ENCODE peak calls at places on chromosomes 11 and 22, in four cellular contexts. R, J, T and Q are unnamed samples.
A peak's percentile ranks its signal among the peaks of the same experiment; 100 is the strongest.

GRCh38 chr11:3128356-3129180 is 36.5 kb downstream of the OSBPL5 start:
- DNase-seq in R (peak; percentile 71), J (no peak), T (peak; percentile 59), Q (peak; percentile 60)

GRCh38 chr11:72456651-72457050 is 22.3 kb upstream of the CLPB start:
- DNase-seq in T (no peak), R (no peak), J (no peak), Q (no peak)

GRCh38 chr11:69131644-69132300 is 24.0 kb upstream of the SMIM38 start:
- DNase-seq in T (peak; percentile 55), J (peak; percentile 80), R (peak; percentile 92), Q (peak; percentile 85)

GRCh38 chr22:37334461-37334858 is 52.2 kb downstream of the CYTH4 start:
- DNase-seq in J (no peak), R (peak; percentile 46), T (no peak), Q (no peak)

GRCh38 chr11:1473786-1474185 is 12.8 kb downstream of the MOB2 start:
- DNase-seq in J (no peak), T (peak; percentile 68), R (peak; percentile 52), Q (peak; percentile 67)

GRCh38 chr11:106082096-106082495 is 4.6 kb downstream of the AASDHPPT start:
- DNase-seq in J (no peak), T (no peak), R (no peak), Q (no peak)

GRCh38 chr11:118152020-118152551 is 537 bp downstream of the SCN4B start:
- DNase-seq in T (no peak), R (peak; percentile 80), J (no peak), Q (peak; percentile 60)

GRCh38 chr11:69462106-69463045 is 19.1 kb upstream of the LINC01488 start:
- DNase-seq in T (peak; percentile 64), R (peak; percentile 66), J (peak; percentile 43), Q (peak; percentile 52)

GRCh38 chr22:37681556-37682049 is 4.5 kb upstream of the NOL12 start:
- DNase-seq in R (peak; percentile 95), T (peak; percentile 87), J (peak; percentile 85), Q (peak; percentile 85)

GRCh38 chr11:67638535-67639437 is 777 bp downstream of the TBX10 start:
- DNase-seq in R (peak; percentile 62), J (no peak), T (no peak), Q (peak; percentile 65)

GRCh38 chr11:103601230-103601846 is 435.1 kb upstream of the DDI1 start:
- DNase-seq in T (no peak), R (peak; percentile 67), J (peak; percentile 87), Q (no peak)

GRCh38 chr11:13073119-13073981 is 64.2 kb downstream of the RASSF10 start:
- DNase-seq in J (peak; percentile 10), T (no peak), R (peak; percentile 74), Q (no peak)

GRCh38 chr22:27715078-27715477 is 86.5 kb downstream of the MN1 start:
- DNase-seq in T (peak; percentile 37), R (peak; percentile 77), J (no peak), Q (no peak)

GRCh38 chr22:24807284-24807950 is 1.4 kb downstream of the SGSM1 start:
- DNase-seq in J (peak; percentile 28), R (peak; percentile 48), T (no peak), Q (no peak)

GRCh38 chr11:111969344-111969743 is 32.2 kb downstream of the DIXDC1 start:
- DNase-seq in R (no peak), T (no peak), J (no peak), Q (no peak)

GRCh38 chr22:38203090-38203810 is 1.5 kb downstream of the MAFF start:
- DNase-seq in J (peak; percentile 35), T (peak; percentile 89), R (peak; percentile 73), Q (peak; percentile 93)

GRCh38 chr22:48870436-48870835 is 957.2 kb downstream of the BRD1 start:
- DNase-seq in R (no peak), T (peak; percentile 34), J (no peak), Q (peak; percentile 53)

GRCh38 chr22:48331691-48332220 is 1495.9 kb downstream of the BRD1 start:
- DNase-seq in R (peak; percentile 15), T (no peak), J (no peak), Q (peak; percentile 39)

GRCh38 chr11:64894070-64894811 is 15.8 kb upstream of the EHD1 start:
- DNase-seq in J (peak; percentile 76), R (peak; percentile 98), T (peak; percentile 98), Q (peak; percentile 93)

GRCh38 chr11:73298233-73298632 is 9.8 kb upstream of the ARHGEF17 start:
- DNase-seq in J (no peak), R (no peak), T (no peak), Q (peak; percentile 35)

GRCh38 chr11:27217948-27218410 is 145.0 kb downstream of the CCDC34 start:
- DNase-seq in J (peak; percentile 72), T (no peak), R (no peak), Q (no peak)

GRCh38 chr22:17269607-17270261 is 50.5 kb upstream of the ADA2 start:
- DNase-seq in T (no peak), R (peak; percentile 35), J (no peak), Q (peak; percentile 67)

GRCh38 chr22:17268501-17269223 is 49.4 kb upstream of the ADA2 start:
- DNase-seq in J (no peak), R (peak; percentile 73), T (no peak), Q (peak; percentile 45)

GRCh38 chr22:17269224-17269606 is 50.0 kb upstream of the ADA2 start:
- DNase-seq in R (peak; percentile 14), T (no peak), J (no peak), Q (no peak)

GRCh38 chr22:17271711-17272451 is 52.6 kb upstream of the ADA2 start:
- DNase-seq in T (peak; percentile 22), J (no peak), R (no peak), Q (peak; percentile 18)

GRCh38 chr22:17272511-17272991 is 53.3 kb upstream of the ADA2 start:
- DNase-seq in R (peak; percentile 11), J (no peak), T (peak; percentile 30), Q (peak; percentile 46)
- H3K36me3 ChIP-seq in R (no peaks in the 10 kb centered on the region), J (no peaks in the 10 kb centered on the region), T (no peaks in the 10 kb centered on the region), Q (no peaks in the 10 kb centered on the region)

GRCh38 chr11:119320593-119321524 is 3.9 kb upstream of the MCAM start:
- DNase-seq in R (peak; percentile 98), T (peak; percentile 90), J (peak; percentile 79), Q (peak; percentile 87)

GRCh38 chr11:119317592-119318239 is 786 bp upstream of the MCAM start:
- DNase-seq in R (peak; percentile 82), T (no peak), J (peak; percentile 49), Q (no peak)

GRCh38 chr11:119319136-119319701 is 2.3 kb upstream of the MCAM start:
- DNase-seq in J (no peak), R (peak; percentile 44), T (no peak), Q (no peak)

GRCh38 chr11:119318240-119319135 is 1.6 kb upstream of the MCAM start:
- DNase-seq in R (peak; percentile 99), J (peak; percentile 85), T (no peak), Q (no peak)

DNA sequence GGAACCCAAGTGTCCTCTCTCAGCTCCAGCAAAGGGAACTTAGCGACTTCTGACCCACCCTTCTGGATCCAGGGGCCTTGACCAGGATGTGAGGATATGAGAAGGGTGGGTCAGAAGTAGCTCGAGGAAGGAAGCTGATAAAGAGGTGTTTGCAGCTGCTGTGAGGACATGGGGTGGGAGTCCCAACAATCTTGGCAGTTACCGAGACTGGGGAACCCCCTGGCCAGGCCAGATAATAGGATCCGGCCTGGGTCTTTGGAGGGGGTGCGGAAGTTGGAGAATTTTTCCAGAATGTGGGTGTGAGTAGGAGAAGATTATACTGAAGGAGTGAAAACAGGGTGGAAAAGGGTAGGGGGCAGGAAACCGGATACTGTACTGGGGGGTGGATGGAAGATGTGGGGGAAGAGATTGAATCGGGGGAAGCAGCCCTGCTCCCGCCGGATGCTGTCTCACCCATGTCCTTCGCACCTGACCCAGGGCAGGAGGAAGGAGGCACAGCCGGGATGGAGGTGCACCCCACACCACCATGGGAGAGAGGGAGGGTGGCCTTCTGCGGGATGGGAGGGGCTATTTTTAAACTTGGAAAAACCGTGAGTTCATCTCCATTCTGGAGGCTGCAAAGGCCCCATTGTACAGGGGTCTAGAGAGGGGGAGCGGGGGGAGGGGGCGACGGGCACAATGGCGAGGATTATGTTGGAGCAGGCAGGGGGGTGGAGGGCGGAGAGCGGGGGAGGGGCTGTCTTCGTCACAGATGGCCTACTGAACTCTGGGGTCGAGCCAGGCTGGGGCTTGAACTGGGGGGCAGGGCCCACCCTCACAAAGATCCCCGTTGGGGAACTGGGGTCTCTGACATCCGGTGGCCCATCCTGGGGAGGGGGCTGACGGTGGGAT is 3.0 kb upstream of the MCAM start:
- DNase-seq in T (no peak), R (peak; percentile 92), J (no peak), Q (peak; percentile 81)
- H3K4me1 ChIP-seq in T (peaks cover 88% of the 10 kb centered on the region), R (peaks cover 56% of the 10 kb centered on the region), J (peaks cover 58% of the 10 kb centered on the region), Q (peaks cover 9% of the 10 kb centered on the region)

GRCh38 chr11:31995525-31996123 is 95.2 kb upstream of the RCN1 start:
- DNase-seq in R (no peak), J (peak; percentile 25), T (no peak), Q (no peak)
- H3K4me3 ChIP-seq in R (peak overlapping the region; percentile 38), J (no peak overlapping the region), T (no peak overlapping the region), Q (no peak overlapping the region)

GRCh38 chr22:41526802-41527799 is 17.2 kb downstream of the POLR3H start:
- DNase-seq in T (peak; percentile 90), R (peak; percentile 98), J (peak; percentile 46), Q (no peak)
- H3K36me3 ChIP-seq in T (peaks cover 99% of the 10 kb centered on the region), R (peaks cover 73% of the 10 kb centered on the region), J (peaks cover 55% of the 10 kb centered on the region), Q (peaks cover 84% of the 10 kb centered on the region)

DNA sequence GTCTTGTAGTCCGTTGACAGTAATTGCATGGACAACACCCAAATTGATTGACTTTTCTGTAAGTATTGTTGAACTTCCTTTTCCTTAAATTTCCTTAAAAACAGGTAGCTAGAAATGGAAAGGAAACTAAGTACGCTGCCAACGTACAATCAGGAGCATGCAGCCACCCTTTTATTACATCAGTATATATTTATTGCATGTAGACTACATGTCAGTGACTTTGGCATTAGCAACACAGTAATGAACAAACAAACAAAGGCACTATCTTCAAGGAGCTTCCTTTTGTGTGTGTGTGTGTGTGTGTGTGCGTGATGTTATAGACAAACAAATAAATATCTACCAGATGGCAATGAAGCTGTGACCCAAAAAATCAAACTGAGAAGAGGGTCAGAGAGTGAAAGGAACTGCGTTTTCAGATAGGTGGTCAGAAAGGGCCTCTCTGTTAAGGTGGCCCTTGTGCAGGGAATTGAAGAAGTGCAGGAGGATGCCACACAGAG is at the start of gene OR9Q1:
- DNase-seq in J (no peak), T (no peak), R (no peak), Q (no peak)
- H3K4me1 ChIP-seq in J (no peaks in the 10 kb centered on the region), T (peaks cover 8% of the 10 kb centered on the region), R (peaks cover 15% of the 10 kb centered on the region), Q (peaks cover 11% of the 10 kb centered on the region)

GRCh38 chr11:126350811-126351210 is 4.7 kb upstream of the ST3GAL4 start:
- DNase-seq in R (no peak), J (peak; percentile 72), T (no peak), Q (peak; percentile 13)

GRCh38 chr11:126352163-126352562 is 3.3 kb upstream of the ST3GAL4 start:
- DNase-seq in T (peak; percentile 76), J (no peak), R (peak; percentile 78), Q (peak; percentile 71)

GRCh38 chr11:126355324-126355925 is at the start of gene ST3GAL4:
- DNase-seq in J (peak; percentile 81), R (peak; percentile 97), T (peak; percentile 95), Q (peak; percentile 95)

GRCh38 chr11:126354631-126355323 is 709 bp upstream of the ST3GAL4 start:
- DNase-seq in J (no peak), R (peak; percentile 82), T (peak; percentile 70), Q (no peak)

GRCh38 chr11:126352934-126353801 is 2.3 kb upstream of the ST3GAL4 start:
- DNase-seq in J (peak; percentile 57), R (peak; percentile 88), T (peak; percentile 20), Q (no peak)
- H3K4me3 ChIP-seq in J (no peak overlapping the region), R (peak overlapping the region; percentile 36), T (no peak overlapping the region), Q (peak overlapping the region; percentile 12)